ENCODE peak calls at places on chromosomes 6 and 20, in nine cellular contexts. Q, X, I, W, N, S, L, V and M are unnamed samples.

GRCh38 chr20:1337441-1337840 is 8.5 kb upstream of the SDCBP2 start:
- DNase-seq in Q (no peak), X (no peak), I (no peak), W (no peak), N (no peak), S (no peak), L (no peak), V (no peak), M (no peak)

GRCh38 chr6:140566706-140567330 is 1192.4 kb upstream of the CITED2 start:
- DNase-seq in Q (no peak), X (no peak), I (no peak), W (no peak), N (no peak), S (no peak), L (no peak), V (no peak), M (no peak)

GRCh38 chr20:10673176-10673830 is 496 bp downstream of the JAG1 start:
- DNase-seq in Q (peak; percentile 46), X (no peak), I (no peak), W (peak; percentile 40), N (peak; percentile 42), S (no peak), L (no peak), V (peak; percentile 92), M (peak; percentile 40)

GRCh38 chr6:138607478-138608433 is 108.5 kb upstream of the NHSL1 start:
- DNase-seq in Q (no peak), X (no peak), I (no peak), W (no peak), N (no peak), S (no peak), L (no peak), V (no peak), M (no peak)

GRCh38 chr6:168638497-168639072 is 197.6 kb downstream of the SMOC2 start:
- DNase-seq in Q (no peak), X (no peak), I (no peak), W (no peak), N (no peak), S (no peak), L (no peak), V (no peak), M (no peak)

GRCh38 chr6:158972241-158973233 is 27.5 kb downstream of the RSPH3 start:
- DNase-seq in Q (no peak), X (no peak), I (peak; percentile 60), W (no peak), N (no peak), S (peak; percentile 55), L (no peak), V (no peak), M (no peak)

GRCh38 chr6:113182370-113183141 is 674.6 kb upstream of the MARCKS start:
- DNase-seq in Q (no peak), X (no peak), I (peak; percentile 79), W (no peak), N (no peak), S (no peak), L (no peak), V (no peak), M (no peak)

GRCh38 chr20:41158082-41158625 is 20.8 kb downstream of the PLCG1 start:
- DNase-seq in Q (no peak), X (no peak), I (no peak), W (no peak), N (no peak), S (no peak), L (no peak), V (no peak), M (no peak)

GRCh38 chr6:158233214-158233795 is 65.2 kb downstream of the GTF2H5 start:
- DNase-seq in Q (no peak), X (no peak), I (no peak), W (no peak), N (no peak), S (peak; percentile 18), L (no peak), V (no peak), M (no peak)

GRCh38 chr20:34216382-34216742 is 24.9 kb upstream of the ASIP start:
- DNase-seq in Q (no peak), X (no peak), I (no peak), W (no peak), N (no peak), S (no peak), L (no peak), V (no peak), M (no peak)

GRCh38 chr6:40907198-40907701 is 131.8 kb downstream of the UNC5CL start:
- DNase-seq in Q (no peak), X (no peak), I (peak; percentile 85), W (peak; percentile 31), N (peak; percentile 60), S (no peak), L (peak; percentile 79), V (no peak), M (peak; percentile 57)

GRCh38 chr6:136989591-136990578 is 54.9 kb downstream of the IL20RA start:
- DNase-seq in Q (no peak), X (no peak), I (no peak), W (peak; percentile 57), N (no peak), S (no peak), L (no peak), V (peak; percentile 80), M (peak; percentile 51)
- H3K27me3 ChIP-seq in Q (peaks cover 7% of the 10 kb centered on the region), X (peaks cover 17% of the 10 kb centered on the region), I (no peaks in the 10 kb centered on the region), W (no peaks in the 10 kb centered on the region), N (no peaks in the 10 kb centered on the region), S (peaks cover 14% of the 10 kb centered on the region), L (no peaks in the 10 kb centered on the region), V (peaks cover 41% of the 10 kb centered on the region), M (no peaks in the 10 kb centered on the region)

DNA sequence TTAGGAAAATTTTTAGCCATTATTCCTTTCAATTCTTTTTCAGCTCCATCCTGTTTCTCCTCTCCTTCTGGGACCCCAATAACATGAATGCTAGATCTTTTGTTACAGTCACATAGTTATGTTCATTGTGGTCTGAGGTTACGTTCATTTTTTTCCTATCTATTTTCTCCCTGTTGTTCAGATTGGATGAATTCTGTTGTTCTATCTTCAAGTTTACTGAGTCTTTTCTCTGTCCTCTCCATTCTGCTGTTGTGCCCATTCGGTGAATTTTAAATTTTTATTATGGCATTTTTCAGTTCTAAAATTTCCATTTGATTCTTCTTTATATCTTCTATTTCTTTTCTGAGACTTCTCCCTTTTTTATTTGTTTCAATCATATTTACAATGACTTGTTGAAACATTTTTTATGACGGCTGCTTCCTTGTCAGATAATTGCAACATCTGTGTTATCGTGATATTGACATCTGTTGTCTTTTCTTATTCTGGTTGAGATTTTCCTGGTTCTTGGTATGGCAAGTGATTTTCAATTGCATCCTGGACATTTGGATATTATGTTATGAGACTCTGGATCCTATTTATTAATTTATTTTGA is 12.6 kb upstream of the DDR1 start:
- DNase-seq in Q (no peak), X (no peak), I (no peak), W (no peak), N (no peak), S (no peak), L (no peak), V (no peak), M (no peak)
- H3K9me3 ChIP-seq in Q (peaks cover 4% of the 10 kb centered on the region), X (peaks cover 7% of the 10 kb centered on the region), I (peaks cover 16% of the 10 kb centered on the region), W (peaks cover 5% of the 10 kb centered on the region), N (no peaks in the 10 kb centered on the region), S (no peaks in the 10 kb centered on the region), L (peaks cover 7% of the 10 kb centered on the region), V (no peaks in the 10 kb centered on the region), M (no peaks in the 10 kb centered on the region)

DNA sequence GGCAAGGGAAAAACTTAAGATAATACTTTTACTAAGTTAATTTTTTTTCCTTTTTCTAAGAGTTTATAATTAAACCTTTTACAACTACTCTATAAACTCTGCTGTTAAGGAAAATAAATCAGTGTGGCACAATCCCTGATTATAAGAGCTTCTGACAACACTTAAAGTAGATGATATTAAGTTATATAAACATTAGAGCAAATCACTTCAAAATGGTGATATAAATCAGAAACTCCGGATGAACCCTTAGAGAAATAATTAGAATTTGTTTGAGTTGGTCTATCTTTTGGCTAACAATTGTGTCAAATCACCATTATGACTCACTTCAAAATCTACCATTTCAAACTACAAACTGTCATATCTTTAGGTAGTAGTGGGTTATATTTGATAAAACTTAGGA is 104.9 kb downstream of the ARHGAP18 start:
- DNase-seq in Q (no peak), X (no peak), I (no peak), W (no peak), N (no peak), S (no peak), L (no peak), V (no peak), M (no peak)
- H3K27me3 ChIP-seq in Q (no peaks in the 10 kb centered on the region), X (no peaks in the 10 kb centered on the region), I (no peaks in the 10 kb centered on the region), W (no peaks in the 10 kb centered on the region), N (no peaks in the 10 kb centered on the region), S (no peaks in the 10 kb centered on the region), L (no peaks in the 10 kb centered on the region), V (no peaks in the 10 kb centered on the region), M (no peaks in the 10 kb centered on the region)

GRCh38 chr6:3088446-3088845 is 20.2 kb downstream of the RIPK1 start:
- DNase-seq in Q (no peak), X (no peak), I (no peak), W (no peak), N (no peak), S (no peak), L (no peak), V (no peak), M (no peak)
- H3K9me3 ChIP-seq in Q (no peaks in the 10 kb centered on the region), X (no peaks in the 10 kb centered on the region), I (no peaks in the 10 kb centered on the region), W (no peaks in the 10 kb centered on the region), N (no peaks in the 10 kb centered on the region), S (no peaks in the 10 kb centered on the region), L (no peaks in the 10 kb centered on the region), V (no peaks in the 10 kb centered on the region), M (no peaks in the 10 kb centered on the region)

DNA sequence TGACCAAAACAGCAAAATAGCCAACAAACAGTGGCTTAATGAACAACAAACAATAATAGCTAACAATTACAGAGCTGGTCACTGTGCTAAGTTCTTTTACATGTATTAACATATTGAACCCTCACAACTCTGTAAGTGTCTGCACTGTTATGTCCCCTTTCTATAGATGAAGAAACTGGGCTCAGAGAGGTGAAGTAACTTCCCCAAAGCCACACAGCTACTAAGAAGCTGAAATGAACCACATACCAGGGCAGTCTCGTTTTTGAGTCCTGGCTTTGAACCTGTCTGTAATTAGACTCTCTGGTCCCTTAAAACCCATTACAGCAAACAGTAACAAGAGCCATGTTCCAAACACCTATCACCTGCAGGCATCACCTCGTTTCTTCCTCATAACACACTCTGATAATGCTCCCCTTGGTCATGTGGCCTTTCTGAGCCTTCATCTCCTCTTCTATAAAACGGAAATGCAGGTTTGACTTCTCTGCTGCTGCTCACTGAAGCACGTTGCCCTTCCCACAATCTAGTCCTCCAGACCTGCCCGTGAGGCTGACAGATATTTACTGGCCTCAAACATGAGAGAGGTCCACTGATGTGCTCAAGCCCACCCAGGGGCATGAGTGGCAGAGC is 23.3 kb downstream of the KCNK15 start:
- DNase-seq in Q (no peak), X (no peak), I (no peak), W (no peak), N (no peak), S (no peak), L (no peak), V (no peak), M (no peak)
- H3K27me3 ChIP-seq in Q (no peaks in the 10 kb centered on the region), X (no peaks in the 10 kb centered on the region), I (peaks cover 94% of the 10 kb centered on the region), W (no peaks in the 10 kb centered on the region), N (no peaks in the 10 kb centered on the region), S (no peaks in the 10 kb centered on the region), L (no peaks in the 10 kb centered on the region), V (no peaks in the 10 kb centered on the region), M (no peaks in the 10 kb centered on the region)

DNA sequence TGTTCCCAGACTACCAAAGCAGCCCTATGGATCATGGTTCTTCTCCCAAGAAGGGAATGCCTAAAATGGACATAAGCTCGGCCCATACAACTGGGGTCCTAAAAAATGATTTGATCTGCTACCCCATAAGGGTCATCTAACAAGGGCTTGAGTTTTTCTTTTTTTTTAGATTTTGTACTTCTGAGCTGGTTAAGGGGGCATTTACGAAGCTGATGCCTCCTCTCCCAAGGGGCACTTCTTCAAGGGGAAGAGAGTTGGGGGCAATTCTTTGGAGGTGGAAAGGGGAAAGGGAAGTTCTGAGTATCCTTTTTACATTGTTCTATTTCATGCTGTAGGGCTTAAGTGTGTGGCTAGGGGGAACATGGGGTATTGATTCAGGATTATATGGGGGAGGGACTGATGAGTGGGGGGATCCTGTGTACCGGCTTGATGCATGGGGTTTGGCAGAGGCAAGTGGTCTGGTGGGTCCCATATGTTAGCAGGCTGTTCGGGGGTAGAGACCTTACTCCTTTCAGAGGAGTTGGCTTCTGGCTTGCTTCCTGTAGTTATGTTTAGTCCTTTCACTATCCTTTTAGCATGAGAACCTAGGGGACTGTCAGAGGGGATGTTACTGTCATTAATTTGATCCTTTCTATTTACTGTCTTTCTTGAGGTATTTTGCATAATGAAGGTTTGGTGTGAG is 8.1 kb upstream of the ZNFX1 start:
- DNase-seq in Q (no peak), X (no peak), I (no peak), W (no peak), N (no peak), S (no peak), L (no peak), V (no peak), M (no peak)
- H3K9me3 ChIP-seq in Q (peaks cover 29% of the 10 kb centered on the region), X (peaks cover 49% of the 10 kb centered on the region), I (peaks cover 63% of the 10 kb centered on the region), W (peaks cover 21% of the 10 kb centered on the region), N (peaks cover 25% of the 10 kb centered on the region), S (peaks cover 63% of the 10 kb centered on the region), L (peaks cover 45% of the 10 kb centered on the region), V (peaks cover 5% of the 10 kb centered on the region), M (no peaks in the 10 kb centered on the region)